ENCODE peak calls at places on chromosomes 1 and 21, in five cellular contexts. U is upper lobe of right lung, D is IMR-90, O is A549, N is Peyer's patch. R is an unnamed sample.

GRCh38 chr1:4093856-4094565 is 193.9 kb upstream of the C1orf174 start:
- DNase-seq in U (peak; percentile 20), D (no peak), O (no peak), N (no peak), R (no peak)

GRCh38 chr1:159892944-159893343 is 7.0 kb downstream of the CFAP45 start:
- DNase-seq in U (no peak), D (no peak), O (no peak), N (no peak), R (no peak)

GRCh38 chr1:167090289-167090942 is at the start of gene GPA33:
- DNase-seq in U (no peak), D (no peak), O (no peak), N (peak; percentile 85), R (no peak)

GRCh38 chr1:39396671-39397070 is 94.8 kb upstream of the BMP8A start:
- DNase-seq in U (no peak), D (no peak), O (no peak), N (no peak), R (no peak)

GRCh38 chr1:115727706-115728249 is 40.7 kb downstream of the CASQ2 start:
- DNase-seq in U (peak; percentile 83), D (peak; percentile 75), O (no peak), N (no peak), R (no peak)

GRCh38 chr1:65965112-65965511 is 172.4 kb downstream of the PDE4B start:
- DNase-seq in U (no peak), D (no peak), O (no peak), N (no peak), R (no peak)

GRCh38 chr1:178220094-178220493 is 126.2 kb downstream of the RASAL2 start:
- DNase-seq in U (no peak), D (peak; percentile 65), O (no peak), N (no peak), R (no peak)

GRCh38 chr1:154779563-154780189 is 90.4 kb downstream of the KCNN3 start:
- DNase-seq in U (no peak), D (no peak), O (no peak), N (no peak), R (no peak)

GRCh38 chr1:147609358-147609757 is 61.0 kb downstream of the ACP6 start:
- DNase-seq in U (no peak), D (no peak), O (no peak), N (no peak), R (no peak)

GRCh38 chr1:178311164-178311563 is 185.6 kb downstream of the CLEC20A start:
- DNase-seq in U (no peak), D (peak; percentile 37), O (no peak), N (no peak), R (no peak)

GRCh38 chr1:54239603-54240002 is 39.6 kb downstream of the MRPL37 start:
- DNase-seq in U (no peak), D (no peak), O (no peak), N (no peak), R (no peak)

GRCh38 chr1:182166321-182166720 is 104.8 kb upstream of the ZNF648 start:
- DNase-seq in U (no peak), D (no peak), O (no peak), N (no peak), R (no peak)

GRCh38 chr1:39720094-39720999 is 18.3 kb upstream of the PPIE start:
- DNase-seq in U (no peak), D (peak; percentile 66), O (no peak), N (no peak), R (no peak)

GRCh38 chr1:3040004-3040403 is 18.7 kb downstream of the ACTRT2 start:
- DNase-seq in U (no peak), D (no peak), O (no peak), N (no peak), R (no peak)

GRCh38 chr1:224454337-224455055 is 19.9 kb upstream of the WDR26 start:
- DNase-seq in U (no peak), D (no peak), O (no peak), N (peak; percentile 53), R (no peak)

GRCh38 chr1:212470059-212470458 is 37.3 kb downstream of the NENF start:
- DNase-seq in U (peak; percentile 67), D (peak; percentile 99), O (peak; percentile 56), N (peak; percentile 51), R (peak; percentile 95)

GRCh38 chr1:64172458-64172983 is 30.9 kb upstream of the UBE2U start:
- DNase-seq in U (no peak), D (peak; percentile 69), O (no peak), N (no peak), R (no peak)

GRCh38 chr1:84737572-84737971 is 47.3 kb upstream of the SSX2IP start:
- DNase-seq in U (no peak), D (no peak), O (no peak), N (no peak), R (no peak)

GRCh38 chr1:210448293-210448892 is 119.7 kb downstream of the HHAT start:
- DNase-seq in U (no peak), D (peak; percentile 69), O (peak; percentile 36), N (no peak), R (peak; percentile 28)

GRCh38 chr1:203475012-203475981 is at the start of gene PRELP:
- DNase-seq in U (no peak), D (peak; percentile 16), O (no peak), N (peak; percentile 46), R (no peak)

GRCh38 chr21:45981641-45982255 is at the start of gene COL6A1:
- DNase-seq in U (peak; percentile 80), D (peak; percentile 66), O (no peak), N (peak; percentile 61), R (no peak)

GRCh38 chr1:169024800-169025253 is 81.7 kb upstream of the ATP1B1 start:
- DNase-seq in U (no peak), D (no peak), O (no peak), N (no peak), R (no peak)

GRCh38 chr21:35023396-35024070 is 25.6 kb downstream of the RUNX1 start:
- DNase-seq in U (no peak), D (no peak), O (no peak), N (peak; percentile 66), R (no peak)

GRCh38 chr1:76463278-76463677 is 388.7 kb downstream of the ST6GALNAC3 start:
- DNase-seq in U (no peak), D (no peak), O (no peak), N (no peak), R (no peak)

GRCh38 chr1:10242811-10243210 is 32.4 kb downstream of the KIF1B start:
- DNase-seq in U (no peak), D (no peak), O (no peak), N (no peak), R (no peak)
- H3K27ac ChIP-seq in U (no peak overlapping the region), D (no peak overlapping the region), O (no peak overlapping the region), N (no peak overlapping the region), R (no peak overlapping the region)

GRCh38 chr1:30750751-30751291 is 6.8 kb downstream of the LAPTM5 start:
- DNase-seq in U (no peak), D (no peak), O (no peak), N (no peak), R (no peak)
- H3K27ac ChIP-seq in U (no peak overlapping the region), D (no peak overlapping the region), O (no peak overlapping the region), N (peak overlapping the region; percentile 54), R (peak overlapping the region; percentile 99)

GRCh38 chr1:21668232-21669032 is 725 bp downstream of the RAP1GAP start:
- DNase-seq in U (no peak), D (no peak), O (no peak), N (no peak), R (no peak)

GRCh38 chr1:21664806-21665588 is 4.2 kb downstream of the RAP1GAP start:
- DNase-seq in U (peak; percentile 36), D (no peak), O (no peak), N (no peak), R (no peak)

GRCh38 chr1:21665711-21666571 is 3.2 kb downstream of the RAP1GAP start:
- DNase-seq in U (peak; percentile 73), D (peak; percentile 7), O (no peak), N (no peak), R (no peak)

GRCh38 chr1:21667348-21668231 is 1.6 kb downstream of the RAP1GAP start:
- DNase-seq in U (no peak), D (no peak), O (no peak), N (no peak), R (no peak)

GRCh38 chr1:21666572-21667320 is 2.4 kb downstream of the RAP1GAP start:
- DNase-seq in U (peak; percentile 40), D (no peak), O (no peak), N (no peak), R (no peak)
- H3K27ac ChIP-seq in U (no peak overlapping the region), D (no peak overlapping the region), O (no peak overlapping the region), N (no peak overlapping the region), R (no peak overlapping the region)

DNA sequence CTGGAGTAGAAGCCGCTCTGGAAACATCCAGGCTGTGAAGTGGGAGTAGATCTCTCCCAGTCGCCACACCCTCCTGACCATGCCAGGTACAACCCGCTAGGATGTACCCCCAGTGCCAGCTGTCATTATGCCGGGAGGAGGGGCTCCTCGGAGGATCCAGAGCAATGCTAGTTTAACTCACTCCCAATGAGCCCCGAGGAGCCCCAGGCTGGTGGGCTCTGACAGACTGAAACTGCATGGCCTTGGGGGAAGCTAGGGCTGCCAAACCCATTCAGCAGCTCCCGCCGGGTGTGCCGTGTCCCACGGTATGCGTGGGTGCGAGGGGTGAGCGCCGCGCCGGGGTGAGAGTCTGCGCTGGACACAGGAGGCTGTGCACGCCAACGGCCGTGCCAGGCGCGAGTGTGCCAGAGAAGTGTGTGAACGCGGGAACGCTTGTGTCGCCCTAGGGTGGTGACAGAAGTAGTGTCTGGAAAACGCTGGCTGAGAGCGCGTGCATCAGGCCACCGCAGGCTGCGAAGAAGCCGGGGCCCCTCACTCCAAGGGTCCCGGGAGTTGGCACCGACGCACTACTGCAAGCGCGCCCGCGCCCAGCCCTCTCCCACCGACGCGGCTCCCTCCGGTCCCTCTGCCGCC is 177.1 kb upstream of the EDN2 start:
- DNase-seq in U (peak; percentile 73), D (no peak), O (no peak), N (no peak), R (no peak)
- H3K27ac ChIP-seq in U (peak overlapping the region; percentile 51), D (peak overlapping the region; percentile 4), O (no peak overlapping the region), N (no peak overlapping the region), R (peak overlapping the region; percentile 55)

GRCh38 chr1:27551953-27552312 is 52.0 kb downstream of the AHDC1 start:
- DNase-seq in U (no peak), D (no peak), O (no peak), N (no peak), R (no peak)
- H3K27ac ChIP-seq in U (no peak overlapping the region), D (no peak overlapping the region), O (no peak overlapping the region), N (no peak overlapping the region), R (no peak overlapping the region)

GRCh38 chr1:240526321-240526720 is 85.6 kb downstream of the GREM2 start:
- DNase-seq in U (no peak), D (peak; percentile 56), O (no peak), N (no peak), R (no peak)
- H3K27ac ChIP-seq in U (no peak overlapping the region), D (no peak overlapping the region), O (no peak overlapping the region), N (no peak overlapping the region), R (no peak overlapping the region)

R was measured in substantia nigra.